ENCODE peak calls at places on chromosomes 11 and 22, in six cellular contexts. One of them, this sample, is unnamed.

GRCh38 chr11:5252280-5253265 is 2.0 kb downstream of the HBG2 start:
- DNase-seq in NCI-H446: no peak
- DNase-seq in endothelial cell: no peak
- DNase-seq in K562: peak
- DNase-seq in activated CD4-positive, alpha-beta T cell treated with anti-CD3 and anti-CD28 coated beads, Interleukin-2, amount 50 U/mL, for 1 hour: no peak
- DNase-seq in HEK293T: no peak
- DNase-seq in this sample: no peak

GRCh38 chr11:120229451-120230424 is 10.2 kb upstream of the POU2F3 start:
- DNase-seq in NCI-H446: peak
- DNase-seq in endothelial cell: peak
- DNase-seq in K562: peak
- DNase-seq in activated CD4-positive, alpha-beta T cell treated with anti-CD3 and anti-CD28 coated beads, Interleukin-2, amount 50 U/mL, for 1 hour: peak
- DNase-seq in HEK293T: no peak
- DNase-seq in this sample: no peak

GRCh38 chr11:1623716-1624115 is 1.8 kb upstream of the KRTAP5-4 start:
- DNase-seq in NCI-H446: no peak
- DNase-seq in endothelial cell: no peak
- DNase-seq in K562: no peak
- DNase-seq in activated CD4-positive, alpha-beta T cell treated with anti-CD3 and anti-CD28 coated beads, Interleukin-2, amount 50 U/mL, for 1 hour: no peak
- DNase-seq in HEK293T: no peak
- DNase-seq in this sample: no peak

GRCh38 chr11:65438257-65439151 is 15.9 kb downstream of the NEAT1 start:
- DNase-seq in NCI-H446: peak
- DNase-seq in endothelial cell: no peak
- DNase-seq in K562: no peak
- DNase-seq in activated CD4-positive, alpha-beta T cell treated with anti-CD3 and anti-CD28 coated beads, Interleukin-2, amount 50 U/mL, for 1 hour: no peak
- DNase-seq in HEK293T: no peak
- DNase-seq in this sample: no peak

GRCh38 chr11:99952816-99953215 is 734.3 kb upstream of the ARHGAP42 start:
- DNase-seq in NCI-H446: no peak
- DNase-seq in endothelial cell: no peak
- DNase-seq in K562: no peak
- DNase-seq in activated CD4-positive, alpha-beta T cell treated with anti-CD3 and anti-CD28 coated beads, Interleukin-2, amount 50 U/mL, for 1 hour: no peak
- DNase-seq in HEK293T: no peak
- DNase-seq in this sample: no peak

GRCh38 chr11:116775975-116776374 is 3.2 kb upstream of the BUD13 start:
- DNase-seq in NCI-H446: no peak
- DNase-seq in endothelial cell: no peak
- DNase-seq in K562: no peak
- DNase-seq in activated CD4-positive, alpha-beta T cell treated with anti-CD3 and anti-CD28 coated beads, Interleukin-2, amount 50 U/mL, for 1 hour: no peak
- DNase-seq in HEK293T: no peak
- DNase-seq in this sample: no peak

GRCh38 chr11:122068096-122068495 is 47.9 kb downstream of the BLID start:
- DNase-seq in NCI-H446: no peak
- DNase-seq in endothelial cell: no peak
- DNase-seq in K562: no peak
- DNase-seq in activated CD4-positive, alpha-beta T cell treated with anti-CD3 and anti-CD28 coated beads, Interleukin-2, amount 50 U/mL, for 1 hour: no peak
- DNase-seq in HEK293T: no peak
- DNase-seq in this sample: no peak

GRCh38 chr11:29306527-29306926 is 710.3 kb downstream of the KCNA4 start:
- DNase-seq in NCI-H446: no peak
- DNase-seq in endothelial cell: no peak
- DNase-seq in K562: no peak
- DNase-seq in activated CD4-positive, alpha-beta T cell treated with anti-CD3 and anti-CD28 coated beads, Interleukin-2, amount 50 U/mL, for 1 hour: no peak
- DNase-seq in HEK293T: no peak
- DNase-seq in this sample: no peak

GRCh38 chr11:45815747-45816146 is 10.8 kb downstream of the SLC35C1 start:
- DNase-seq in NCI-H446: no peak
- DNase-seq in endothelial cell: no peak
- DNase-seq in K562: peak
- DNase-seq in activated CD4-positive, alpha-beta T cell treated with anti-CD3 and anti-CD28 coated beads, Interleukin-2, amount 50 U/mL, for 1 hour: no peak
- DNase-seq in HEK293T: peak
- DNase-seq in this sample: no peak

GRCh38 chr22:21106000-21106399 is 60.3 kb downstream of the LRRC74B start:
- DNase-seq in NCI-H446: no peak
- DNase-seq in endothelial cell: no peak
- DNase-seq in K562: no peak
- DNase-seq in activated CD4-positive, alpha-beta T cell treated with anti-CD3 and anti-CD28 coated beads, Interleukin-2, amount 50 U/mL, for 1 hour: no peak
- DNase-seq in HEK293T: no peak
- DNase-seq in this sample: no peak